ENCODE peak calls at places on chromosomes 4 and X, in eight cellular contexts. D, J, L, C, W, X, B and T are unnamed samples.

GRCh38 chrX:110021180-110022022 is 18.5 kb downstream of the TMEM164 start:
- ATAC-seq in D (no peak), J (peak), L (no peak), C (no peak), W (no peak), X (no peak), B (no peak), T (peak)

GRCh38 chr4:110163327-110164070 is 34.9 kb downstream of the ELOVL6 start:
- ATAC-seq in D (peak), J (no peak), L (no peak), C (no peak), W (no peak), X (no peak), B (no peak), T (no peak)

GRCh38 chr4:8402640-8403039 is 37.9 kb downstream of the ACOX3 start:
- ATAC-seq in D (no peak), J (no peak), L (no peak), C (peak), W (no peak), X (no peak), B (no peak), T (peak)

GRCh38 chr4:148052448-148052847 is 320.6 kb downstream of the ARHGAP10 start:
- ATAC-seq in D (no peak), J (no peak), L (peak), C (no peak), W (no peak), X (no peak), B (no peak), T (no peak)

GRCh38 chr4:10186228-10187214 is 69.9 kb upstream of the WDR1 start:
- ATAC-seq in D (peak), J (no peak), L (peak), C (no peak), W (peak), X (no peak), B (peak), T (no peak)

GRCh38 chrX:9337056-9337455 is 127.8 kb upstream of the TBL1X start:
- ATAC-seq in D (no peak), J (no peak), L (no peak), C (no peak), W (no peak), X (no peak), B (no peak), T (peak)

GRCh38 chr4:107444-108429 is 16.6 kb upstream of the ZNF718 start:
- ATAC-seq in D (no peak), J (no peak), L (peak), C (no peak), W (no peak), X (no peak), B (no peak), T (no peak)

GRCh38 chr4:7864685-7865084 is 75.0 kb downstream of the AFAP1 start:
- ATAC-seq in D (no peak), J (no peak), L (no peak), C (no peak), W (no peak), X (no peak), B (no peak), T (no peak)

GRCh38 chr4:56731857-56732256 is 50.8 kb upstream of the HOPX start:
- ATAC-seq in D (no peak), J (no peak), L (no peak), C (peak), W (no peak), X (no peak), B (peak), T (no peak)

GRCh38 chrX:17805120-17805519 is 56.0 kb downstream of the RAI2 start:
- ATAC-seq in D (peak), J (no peak), L (peak), C (no peak), W (peak), X (peak), B (peak), T (no peak)

GRCh38 chrX:72394518-72395163 is 88.9 kb upstream of the CITED1 start:
- ATAC-seq in D (no peak), J (no peak), L (no peak), C (peak), W (no peak), X (no peak), B (peak), T (peak)

GRCh38 chrX:105821471-105822081 is 763 bp upstream of the NRK start:
- ATAC-seq in D (no peak), J (no peak), L (peak), C (peak), W (peak), X (no peak), B (no peak), T (peak)

GRCh38 chrX:42678133-42678532 is 99.8 kb downstream of the PPP1R2C start:
- ATAC-seq in D (peak), J (no peak), L (no peak), C (no peak), W (no peak), X (no peak), B (no peak), T (no peak)

GRCh38 chrX:50638123-50638522 is 167.5 kb upstream of the DGKK start:
- ATAC-seq in D (no peak), J (no peak), L (no peak), C (no peak), W (no peak), X (no peak), B (no peak), T (no peak)

GRCh38 chr4:85445058-85445639 is 29.8 kb upstream of the ARHGAP24 start:
- ATAC-seq in D (no peak), J (no peak), L (no peak), C (peak), W (no peak), X (no peak), B (no peak), T (no peak)

GRCh38 chr4:142549726-142550463 is 296.2 kb downstream of the INPP4B start:
- ATAC-seq in D (peak), J (peak), L (peak), C (no peak), W (no peak), X (peak), B (no peak), T (no peak)

GRCh38 chr4:12562476-12562875 is 921.7 kb downstream of the RAB28 start:
- ATAC-seq in D (no peak), J (no peak), L (no peak), C (no peak), W (no peak), X (no peak), B (no peak), T (no peak)

GRCh38 chr4:28799696-28800095 is 1920.5 kb upstream of the PCDH7 start:
- ATAC-seq in D (no peak), J (no peak), L (no peak), C (no peak), W (no peak), X (no peak), B (no peak), T (no peak)

GRCh38 chrX:136271300-136271699 is 20.1 kb upstream of the MAP7D3 start:
- ATAC-seq in D (no peak), J (no peak), L (no peak), C (no peak), W (no peak), X (peak), B (no peak), T (no peak)

GRCh38 chrX:115261148-115261547 is 27.3 kb upstream of the LRCH2 start:
- ATAC-seq in D (no peak), J (no peak), L (no peak), C (no peak), W (no peak), X (no peak), B (no peak), T (no peak)

GRCh38 chr4:37797923-37798322 is 28.6 kb upstream of the PGM2 start:
- ATAC-seq in D (no peak), J (no peak), L (no peak), C (no peak), W (no peak), X (no peak), B (no peak), T (no peak)

GRCh38 chr4:51865717-51866116 is 22.8 kb downstream of the DCUN1D4 start:
- ATAC-seq in D (no peak), J (no peak), L (no peak), C (no peak), W (no peak), X (no peak), B (no peak), T (no peak)

GRCh38 chr4:26434030-26434639 is 56.1 kb downstream of the CCKAR start:
- ATAC-seq in D (no peak), J (no peak), L (no peak), C (no peak), W (no peak), X (no peak), B (no peak), T (no peak)

GRCh38 chr4:176845636-176846035 is 52.9 kb upstream of the VEGFC start:
- ATAC-seq in D (no peak), J (no peak), L (no peak), C (no peak), W (no peak), X (no peak), B (no peak), T (no peak)

GRCh38 chr4:80335554-80336358 is at the start of gene CFAP299:
- ATAC-seq in D (peak), J (peak), L (peak), C (peak), W (peak), X (peak), B (peak), T (peak)

GRCh38 chrX:152893631-152894610 is 3.9 kb upstream of the ZNF185 start:
- ATAC-seq in D (no peak), J (no peak), L (no peak), C (no peak), W (no peak), X (no peak), B (no peak), T (no peak)

GRCh38 chrX:15143050-15143824 is 126.6 kb downstream of the ASB9 start:
- ATAC-seq in D (peak), J (peak), L (peak), C (no peak), W (peak), X (peak), B (peak), T (no peak)

GRCh38 chr4:176186721-176187395 is 8.5 kb downstream of the SPATA4 start:
- ATAC-seq in D (no peak), J (no peak), L (no peak), C (no peak), W (no peak), X (no peak), B (no peak), T (no peak)

GRCh38 chrX:50813843-50814661 is at the start of gene SHROOM4:
- ATAC-seq in D (no peak), J (peak), L (peak), C (peak), W (peak), X (no peak), B (no peak), T (peak)

GRCh38 chr4:150211016-150211415 is 132.8 kb downstream of the DCLK2 start:
- ATAC-seq in D (no peak), J (no peak), L (no peak), C (no peak), W (no peak), X (no peak), B (no peak), T (no peak)

GRCh38 chr4:16896871-16897270 is 1.6 kb downstream of the LDB2 start:
- ATAC-seq in D (no peak), J (no peak), L (no peak), C (no peak), W (no peak), X (no peak), B (no peak), T (no peak)

GRCh38 chr4:121950680-121951569 is 935 bp downstream of the TRPC3 start:
- ATAC-seq in D (peak), J (peak), L (peak), C (peak), W (peak), X (peak), B (peak), T (peak)

GRCh38 chr4:62683799-62684566 is 1483.9 kb downstream of the ADGRL3 start:
- ATAC-seq in D (no peak), J (no peak), L (no peak), C (peak), W (no peak), X (no peak), B (no peak), T (no peak)

GRCh38 chr4:88803600-88804096 is 106.0 kb upstream of the NAP1L5 start:
- ATAC-seq in D (no peak), J (no peak), L (no peak), C (peak), W (no peak), X (peak), B (no peak), T (peak)

GRCh38 chrX:12115377-12115776 is 22.9 kb upstream of the FRMPD4 start:
- ATAC-seq in D (no peak), J (no peak), L (peak), C (no peak), W (no peak), X (peak), B (no peak), T (no peak)

GRCh38 chrX:12113321-12113720 is 25.0 kb upstream of the FRMPD4 start:
- ATAC-seq in D (no peak), J (no peak), L (no peak), C (no peak), W (no peak), X (no peak), B (no peak), T (no peak)

DNA sequence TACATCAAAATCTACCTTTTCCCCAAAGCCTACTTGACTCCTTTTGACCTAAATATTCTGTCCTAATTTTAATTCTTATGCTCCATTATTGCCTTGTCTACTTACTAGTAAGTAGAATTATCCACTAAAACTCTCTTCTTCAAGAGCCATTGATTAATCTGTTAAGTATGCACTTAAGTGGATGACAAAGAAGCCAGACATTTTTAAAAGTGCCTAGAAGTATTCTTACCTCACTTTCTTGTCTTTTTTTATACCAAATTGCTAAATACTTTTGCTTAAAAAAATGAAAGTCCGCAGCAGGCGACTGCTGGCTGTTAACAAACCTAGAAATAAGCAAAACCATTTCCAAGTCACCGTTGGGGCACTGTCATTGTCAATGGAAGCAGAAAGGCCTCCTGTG is 20.1 kb upstream of the FRMPD4 start:
- ATAC-seq in D (no peak), J (no peak), L (no peak), C (no peak), W (no peak), X (no peak), B (no peak), T (no peak)
- TF ChIP-seq POLR2AphosphoS5 in D (no peak), J (no peak), L (no peak), C (no peak), W (no peak), X (no peak), B (no peak), T (no peak)

DNA sequence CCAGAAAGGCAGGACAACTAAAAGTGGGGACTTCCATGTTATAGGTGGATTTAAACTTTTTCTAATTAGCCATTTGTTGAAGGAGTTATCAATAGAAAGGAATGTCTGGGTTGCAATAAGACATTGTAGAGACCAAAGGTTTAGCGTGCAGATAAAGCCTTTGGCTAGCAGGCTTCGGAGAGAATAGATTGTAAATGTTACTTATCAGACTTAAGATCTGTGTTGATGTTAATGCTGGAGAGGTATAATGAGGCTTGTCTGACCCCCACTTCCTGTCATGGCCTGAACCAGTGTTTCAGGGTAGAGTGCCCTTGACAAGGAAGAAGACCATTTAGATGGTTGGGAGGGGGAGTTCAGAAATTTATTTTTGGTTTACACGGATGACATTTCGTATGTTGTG is 67.1 kb upstream of the SPIN4 start:
- ATAC-seq in D (no peak), J (no peak), L (no peak), C (no peak), W (no peak), X (no peak), B (no peak), T (no peak)
- H3K27ac ChIP-seq in D (no peak), J (no peak), L (no peak), C (no peak), W (no peak), X (no peak), B (no peak), T (no peak)

GRCh38 chr4:156983366-156983765 is 11.8 kb upstream of the PDGFC start:
- ATAC-seq in D (peak), J (no peak), L (no peak), C (no peak), W (peak), X (no peak), B (no peak), T (no peak)
- TF ChIP-seq CTCF in D (peak), J (peak), L (no peak), C (peak), W (no peak), X (no peak), B (no peak), T (peak)

GRCh38 chrX:13263560-13264251 is 56.1 kb downstream of the ATXN3L start:
- ATAC-seq in D (no peak), J (no peak), L (no peak), C (no peak), W (no peak), X (peak), B (no peak), T (no peak)
- TF ChIP-seq POLR2AphosphoS5 in D (no peak), J (no peak), L (no peak), C (no peak), W (no peak), X (no peak), B (no peak), T (no peak)

DNA sequence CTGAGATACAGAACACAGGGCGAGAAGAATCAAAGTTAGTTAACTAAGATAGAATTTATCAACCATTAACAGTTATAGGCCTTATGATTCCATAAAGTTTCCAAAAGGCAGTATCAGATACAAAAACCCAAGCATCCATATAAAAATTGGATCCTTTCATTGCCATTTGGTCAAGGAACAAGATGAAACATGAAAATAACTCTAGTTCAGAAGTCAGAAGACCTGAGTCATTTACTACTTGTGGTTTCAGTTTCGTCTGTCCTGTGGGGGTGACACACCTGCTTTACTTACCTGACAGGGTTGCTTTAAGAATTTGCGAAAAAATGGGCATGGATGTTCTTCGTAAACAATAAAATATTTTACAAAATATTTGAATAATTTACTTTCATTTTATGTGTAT is 130.8 kb downstream of the ANAPC10 start:
- ATAC-seq in D (no peak), J (no peak), L (no peak), C (no peak), W (no peak), X (peak), B (no peak), T (no peak)
- H3K27ac ChIP-seq in D (no peak), J (no peak), L (no peak), C (no peak), W (no peak), X (peak), B (no peak), T (no peak)

GRCh38 chr4:124111922-124112321 is 600.6 kb downstream of the ANKRD50 start:
- ATAC-seq in D (peak), J (peak), L (peak), C (no peak), W (peak), X (peak), B (no peak), T (peak)
- TF ChIP-seq CTCF in D (peak), J (peak), L (peak), C (peak), W (peak), X (peak), B (peak), T (peak)

DNA sequence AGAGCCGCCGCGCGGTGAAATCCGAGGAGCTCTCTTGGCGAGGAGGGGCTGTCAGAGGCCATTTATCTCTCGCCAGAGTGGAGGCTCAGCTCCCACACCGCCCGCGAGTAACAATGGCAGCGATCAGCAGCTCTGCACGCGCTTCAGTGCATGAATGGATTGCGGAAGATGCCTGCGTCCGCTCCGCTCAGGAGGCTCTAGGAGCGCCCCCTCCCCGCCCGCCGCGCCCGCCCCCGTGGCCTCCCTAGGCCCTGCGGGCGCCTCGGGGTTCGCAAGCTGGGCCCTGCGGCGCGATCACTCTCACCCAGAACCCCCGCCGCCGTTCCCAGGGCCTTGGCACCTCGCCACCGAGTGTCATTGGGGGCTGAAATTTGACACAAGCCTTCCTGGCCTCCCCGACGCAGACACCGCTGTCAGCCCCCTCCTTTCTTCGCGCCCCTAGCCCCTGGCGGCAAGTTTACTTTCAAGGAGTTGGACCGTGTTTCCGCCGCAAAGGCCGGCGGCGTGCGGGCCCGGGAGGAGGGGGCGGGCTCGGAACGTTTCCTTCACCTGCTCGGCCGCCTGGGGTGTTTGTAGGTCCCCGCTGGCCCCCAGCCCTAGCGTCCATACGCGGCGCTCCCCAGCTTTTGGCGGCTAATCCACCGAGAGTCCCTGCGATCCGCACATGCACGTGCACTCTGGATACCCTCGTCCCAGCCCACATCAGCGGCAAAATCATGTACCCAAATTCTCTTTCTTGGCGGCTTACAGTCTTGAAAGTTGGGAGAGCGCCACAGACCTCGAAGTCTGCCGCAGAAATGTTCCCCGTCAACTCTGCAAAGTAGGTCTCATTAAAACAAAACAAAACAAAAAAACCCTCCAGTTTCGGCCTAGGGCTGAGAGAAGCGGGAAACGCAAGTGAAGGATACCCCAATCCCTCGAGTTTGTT is 49.0 kb upstream of the BCOR start:
- ATAC-seq in D (peak), J (no peak), L (peak), C (no peak), W (peak), X (peak), B (no peak), T (peak)
- TF ChIP-seq POLR2AphosphoS5 in D (no peak), J (no peak), L (no peak), C (no peak), W (no peak), X (no peak), B (no peak), T (no peak)